ENCODE peak calls at places on chromosomes 2 and 18, in six cellular contexts. M, G, S, R, H and X are unnamed samples.

GRCh38 chr18:59748628-59749360 is 51.6 kb upstream of the CCBE1 start:
- DNase-seq in H (peak; percentile 97), R (peak; percentile 87), S (no peak), M (no peak), G (peak; percentile 55), X (no peak)

GRCh38 chr2:212831671-212832199 is 293.1 kb upstream of the ERBB4 start:
- DNase-seq in H (no peak), M (no peak), G (no peak), R (no peak), S (no peak), X (no peak)

GRCh38 chr18:33201509-33201926 is 239.0 kb downstream of the CCDC178 start:
- DNase-seq in G (peak; percentile 23), H (no peak), R (no peak), S (no peak), M (no peak), X (peak; percentile 13)

GRCh38 chr18:215448-216010 is 52.3 kb downstream of the THOC1 start:
- DNase-seq in G (no peak), S (no peak), R (no peak), M (no peak), H (no peak), X (no peak)

GRCh38 chr2:3738454-3738853 is 35.1 kb downstream of the DCDC2C start:
- DNase-seq in M (no peak), S (peak; percentile 90), R (no peak), H (peak; percentile 46), G (peak; percentile 72), X (peak; percentile 35)

GRCh38 chr2:26847663-26848335 is at the start of gene DPYSL5:
- DNase-seq in H (no peak), M (no peak), R (no peak), S (peak; percentile 70), G (peak; percentile 60), X (peak; percentile 60)

GRCh38 chr2:156455366-156455975 is 19.3 kb downstream of the GPD2 start:
- DNase-seq in M (no peak), R (no peak), H (peak; percentile 79), G (peak; percentile 57), S (no peak), X (no peak)

GRCh38 chr2:150467641-150467963 is 19.9 kb downstream of the RND3 start:
- DNase-seq in S (no peak), M (no peak), R (no peak), H (no peak), G (no peak), X (no peak)

GRCh38 chr2:227782804-227783203 is 30.8 kb upstream of the CCL20 start:
- DNase-seq in S (no peak), G (no peak), H (no peak), M (no peak), R (no peak), X (no peak)

GRCh38 chr18:70454705-70455322 is 166.0 kb downstream of the SOCS6 start:
- DNase-seq in S (peak; percentile 41), H (peak; percentile 81), R (peak; percentile 24), G (peak; percentile 62), M (no peak), X (peak; percentile 10)

GRCh38 chr18:23752796-23753195 is 63.5 kb downstream of the LAMA3 start:
- DNase-seq in S (no peak), R (no peak), M (no peak), G (no peak), H (no peak), X (no peak)

GRCh38 chr18:50113726-50114125 is 81.2 kb downstream of the MYO5B start:
- DNase-seq in S (no peak), M (no peak), H (no peak), G (no peak), R (no peak), X (no peak)

GRCh38 chr2:229553091-229553490 is 161.3 kb downstream of the DNER start:
- DNase-seq in G (no peak), H (peak; percentile 39), S (no peak), M (no peak), R (no peak), X (no peak)

GRCh38 chr2:136136921-136137320 is 19.0 kb upstream of the CXCR4 start:
- DNase-seq in R (no peak), G (peak; percentile 34), S (no peak), H (no peak), M (no peak), X (no peak)

GRCh38 chr18:67608909-67609308 is 92.4 kb upstream of the DSEL start:
- DNase-seq in M (no peak), S (no peak), R (no peak), H (peak; percentile 53), G (no peak), X (no peak)

GRCh38 chr2:197613509-197613987 is 61.8 kb downstream of the RFTN2 start:
- DNase-seq in G (no peak), H (no peak), R (no peak), M (no peak), S (no peak), X (no peak)

GRCh38 chr2:151042938-151043337 is 218.7 kb downstream of the RBM43 start:
- DNase-seq in H (no peak), S (no peak), R (no peak), M (no peak), G (no peak), X (no peak)

GRCh38 chr2:239303711-239304532 is 96.9 kb downstream of the HDAC4 start:
- DNase-seq in M (no peak), H (no peak), G (no peak), S (no peak), R (no peak), X (peak; percentile 83)

GRCh38 chr2:215288112-215288815 is 23.6 kb upstream of the ATIC start:
- DNase-seq in G (no peak), H (no peak), M (no peak), R (no peak), S (no peak), X (no peak)

GRCh38 chr2:118059919-118060478 is 28.3 kb upstream of the INSIG2 start:
- DNase-seq in M (no peak), S (no peak), R (peak; percentile 97), G (peak; percentile 62), H (peak; percentile 61), X (peak; percentile 6)

GRCh38 chr18:25832008-25832604 is 258.3 kb downstream of the SS18 start:
- DNase-seq in S (peak; percentile 26), M (peak; percentile 2), H (peak; percentile 70), R (no peak), G (peak; percentile 69), X (peak; percentile 69)

GRCh38 chr2:239532859-239533258 is 132.0 kb upstream of the HDAC4 start:
- DNase-seq in S (no peak), G (no peak), R (no peak), M (no peak), H (no peak), X (no peak)

GRCh38 chr2:60354713-60355112 is 198.7 kb downstream of the BCL11A start:
- DNase-seq in M (no peak), S (no peak), H (no peak), R (no peak), G (no peak), X (no peak)

GRCh38 chr18:23723121-23723520 is 33.9 kb downstream of the LAMA3 start:
- DNase-seq in H (no peak), M (no peak), G (no peak), S (no peak), R (peak; percentile 79), X (no peak)

GRCh38 chr2:214830794-214831346 is 21.4 kb upstream of the BARD1 start:
- DNase-seq in H (peak; percentile 42), S (no peak), G (no peak), R (no peak), M (no peak), X (no peak)

GRCh38 chr2:42878581-42878980 is 86.2 kb upstream of the HAAO start:
- DNase-seq in R (no peak), M (no peak), H (peak; percentile 45), G (no peak), S (no peak), X (no peak)

GRCh38 chr2:156077041-156077735 is 255.3 kb downstream of the NR4A2 start:
- DNase-seq in R (no peak), G (no peak), S (no peak), M (no peak), H (no peak), X (peak; percentile 95)

GRCh38 chr2:73979021-73979420 is 5.7 kb upstream of the TET3 start:
- DNase-seq in R (no peak), H (no peak), M (no peak), S (no peak), G (no peak), X (no peak)